ENCODE peak calls at places on chromosomes 13 and 19, in five cellular contexts. E, F, J, V and R are unnamed samples.

GRCh38 chr19:10920288-10920655 is 8.2 kb downstream of the YIPF2 start:
- DNase-seq in J (no peak), F (no peak), V (no peak), E (no peak), R (no peak)

GRCh38 chr13:106680796-106681482 is 113.0 kb upstream of the ARGLU1 start:
- DNase-seq in V (no peak), E (no peak), F (no peak), J (no peak), R (no peak)

GRCh38 chr13:36552334-36552733 is 120.0 kb downstream of the CCNA1 start:
- DNase-seq in V (no peak), E (no peak), F (no peak), J (no peak), R (no peak)

GRCh38 chr13:36347826-36348225 is 1.6 kb upstream of the SPART start:
- DNase-seq in F (no peak), V (no peak), J (no peak), E (no peak), R (no peak)

GRCh38 chr13:42355118-42355840 is 83.3 kb downstream of the AKAP11 start:
- DNase-seq in J (no peak), V (no peak), E (no peak), F (no peak), R (no peak)

GRCh38 chr13:34764246-34764645 is 177.8 kb upstream of the NBEA start:
- DNase-seq in J (no peak), V (no peak), E (no peak), F (no peak), R (no peak)

GRCh38 chr13:105778196-105778595 is 757.3 kb downstream of the EFNB2 start:
- DNase-seq in E (no peak), F (no peak), V (peak; percentile 9), J (no peak), R (no peak)

GRCh38 chr19:2722541-2723344 is 1.6 kb upstream of the DIRAS1 start:
- DNase-seq in V (peak; percentile 64), J (peak; percentile 66), E (peak; percentile 74), F (peak; percentile 92), R (peak; percentile 65)

GRCh38 chr19:2993579-2993978 is 16.2 kb downstream of the TLE6 start:
- DNase-seq in V (no peak), F (no peak), E (no peak), J (no peak), R (no peak)

GRCh38 chr19:50549927-50550593 is 18.2 kb downstream of the LRRC4B start:
- DNase-seq in E (no peak), J (no peak), V (no peak), F (no peak), R (no peak)

GRCh38 chr13:109336730-109337129 is 449.7 kb downstream of the IRS2 start:
- DNase-seq in E (no peak), V (no peak), J (no peak), F (no peak), R (no peak)

GRCh38 chr19:47094557-47095517 is 18.7 kb downstream of the ZC3H4 start:
- DNase-seq in J (no peak), F (no peak), V (peak; percentile 83), E (no peak), R (peak; percentile 81)

GRCh38 chr13:111659236-111659635 is 338.8 kb downstream of the TEX29 start:
- DNase-seq in V (no peak), F (no peak), J (no peak), E (no peak), R (no peak)

GRCh38 chr13:89930861-89931260 is 1416.6 kb upstream of the MIR17HG start:
- DNase-seq in V (peak; percentile 41), J (no peak), F (no peak), E (no peak), R (no peak)

GRCh38 chr19:512548-513365 is 5.5 kb downstream of the TPGS1 start:
- DNase-seq in E (no peak), F (no peak), J (no peak), V (no peak), R (no peak)

GRCh38 chr13:112057736-112058518 is 9.0 kb upstream of the SOX1 start:
- DNase-seq in E (no peak), V (no peak), J (no peak), F (no peak), R (no peak)

GRCh38 chr13:23161176-23161825 is 19.5 kb upstream of the SGCG start:
- DNase-seq in V (no peak), E (no peak), J (no peak), F (no peak), R (no peak)

GRCh38 chr13:22735381-22735995 is 445.3 kb upstream of the SGCG start:
- DNase-seq in J (no peak), V (peak; percentile 12), E (no peak), F (no peak), R (no peak)

GRCh38 chr13:77506874-77507273 is 28.6 kb upstream of the SCEL start:
- DNase-seq in V (no peak), J (no peak), F (no peak), E (no peak), R (no peak)

GRCh38 chr19:18991050-18991449 is 42.3 kb downstream of the SUGP2 start:
- DNase-seq in F (no peak), V (no peak), E (no peak), J (no peak), R (no peak)

GRCh38 chr13:23134542-23134941 is 46.2 kb upstream of the SGCG start:
- DNase-seq in E (no peak), F (no peak), J (no peak), V (no peak), R (no peak)

GRCh38 chr19:51195316-51195586 is 29.6 kb upstream of the CD33 start:
- DNase-seq in F (no peak), E (no peak), J (no peak), V (no peak), R (no peak)

GRCh38 chr19:18340237-18340989 is at the start of gene PGPEP1:
- DNase-seq in J (peak; percentile 69), E (peak; percentile 17), V (peak; percentile 85), F (peak; percentile 83), R (peak; percentile 92)

GRCh38 chr19:10896851-10897526 is 25.6 kb downstream of the CARM1 start:
- DNase-seq in F (no peak), E (no peak), J (no peak), V (no peak), R (no peak)

GRCh38 chr13:24986826-24987225 is 109.1 kb upstream of the PABPC3 start:
- DNase-seq in F (no peak), V (no peak), E (no peak), J (no peak), R (no peak)

GRCh38 chr19:45097450-45097775 is 4.4 kb downstream of the PPP1R37 start:
- DNase-seq in J (no peak), F (no peak), V (no peak), E (no peak), R (no peak)
- H3K4me1 ChIP-seq in J (peaks cover 21% of the 10 kb centered on the region), F (peaks cover 55% of the 10 kb centered on the region), V (peaks cover 66% of the 10 kb centered on the region), E (peaks cover 10% of the 10 kb centered on the region), R (peaks cover 59% of the 10 kb centered on the region)

GRCh38 chr19:55660991-55661390 is 6.2 kb downstream of the U2AF2 start:
- DNase-seq in F (no peak), V (no peak), E (no peak), J (no peak), R (peak; percentile 66)

GRCh38 chr19:55663846-55664536 is 9.2 kb downstream of the U2AF2 start:
- DNase-seq in V (no peak), F (no peak), J (no peak), E (no peak), R (peak; percentile 54)

GRCh38 chr19:55659822-55660221 is 5.0 kb downstream of the U2AF2 start:
- DNase-seq in V (no peak), J (no peak), F (no peak), E (no peak), R (no peak)

GRCh38 chr19:55660404-55660803 is 5.6 kb downstream of the U2AF2 start:
- DNase-seq in F (no peak), E (no peak), J (no peak), V (no peak), R (no peak)

GRCh38 chr19:55661826-55662225 is 7.0 kb downstream of the U2AF2 start:
- DNase-seq in J (no peak), V (no peak), F (no peak), E (no peak), R (no peak)
- TF ChIP-seq CTCF in J (no peak), V (no peak), F (no peak), E (no peak), R (no peak)

DNA sequence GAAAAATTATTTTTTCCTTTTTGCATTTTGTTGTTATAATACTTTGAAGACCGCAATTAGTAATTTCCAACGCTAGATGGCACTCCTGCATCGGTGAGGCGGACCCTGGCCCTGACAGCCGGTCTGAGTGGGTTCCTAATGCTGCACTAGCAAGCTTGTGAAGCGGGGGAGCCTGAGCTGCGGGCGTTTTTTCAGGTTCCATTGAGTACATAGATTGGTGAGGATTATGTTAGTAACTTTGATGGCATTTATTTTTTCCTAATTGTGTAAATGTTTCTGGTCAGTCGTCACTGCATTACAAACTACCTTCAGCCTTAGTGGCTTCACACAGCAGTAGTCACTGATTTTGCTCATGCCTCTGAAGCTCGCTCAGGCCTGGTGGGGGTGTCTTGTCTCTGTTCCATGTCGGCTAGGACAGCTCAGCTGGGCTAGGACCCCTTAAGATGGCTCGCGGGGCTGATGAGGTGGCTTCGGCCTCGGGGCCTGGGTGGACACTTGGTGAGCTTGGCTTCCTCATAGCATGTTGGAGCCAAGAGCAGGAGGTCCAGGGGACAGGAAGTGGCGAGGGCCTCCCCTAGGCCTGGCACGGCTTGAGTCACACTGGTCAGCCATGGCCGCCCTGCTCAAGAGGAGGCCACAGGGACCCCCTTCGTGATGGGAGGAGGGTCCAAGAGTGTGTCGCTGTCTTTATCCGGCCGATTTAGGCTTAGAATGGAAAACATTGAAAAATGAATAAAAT is 25.0 kb downstream of the ERCC5 start:
- DNase-seq in V (peak; percentile 86), E (no peak), J (no peak), F (no peak), R (peak; percentile 83)
- H3K36me3 ChIP-seq in V (no peaks in the 10 kb centered on the region), E (peaks cover 43% of the 10 kb centered on the region), J (peaks cover 12% of the 10 kb centered on the region), F (peaks cover 69% of the 10 kb centered on the region), R (no peaks in the 10 kb centered on the region)

DNA sequence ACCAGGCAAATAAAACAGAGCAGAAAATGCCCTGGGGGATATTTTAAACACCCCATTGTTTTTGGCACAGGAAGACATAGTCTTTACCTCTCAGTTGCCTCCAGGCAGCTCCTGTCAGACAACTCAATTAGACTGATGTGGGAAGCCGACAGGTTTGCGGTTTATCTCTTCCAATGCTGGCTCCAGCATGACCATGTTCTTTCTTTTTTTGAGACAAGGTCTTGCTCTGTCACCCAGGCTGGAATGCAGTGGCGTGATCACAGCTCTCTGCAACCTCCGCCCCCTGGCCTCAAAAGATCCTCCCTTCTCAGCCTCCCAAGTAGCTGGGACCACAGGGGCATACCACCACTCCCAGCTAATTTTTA is 212.8 kb downstream of the FOXO1 start:
- DNase-seq in E (no peak), F (no peak), V (no peak), J (no peak), R (no peak)
- H3K4me1 ChIP-seq in E (no peaks in the 10 kb centered on the region), F (peaks cover 25% of the 10 kb centered on the region), V (no peaks in the 10 kb centered on the region), J (no peaks in the 10 kb centered on the region), R (no peaks in the 10 kb centered on the region)

GRCh38 chr19:33302974-33303790 is 848 bp upstream of the CEBPA start:
- DNase-seq in J (peak; percentile 64), V (peak; percentile 84), E (no peak), F (no peak), R (peak; percentile 90)

GRCh38 chr19:33303791-33304759 is 1.7 kb upstream of the CEBPA start:
- DNase-seq in V (peak; percentile 31), J (peak; percentile 55), E (no peak), F (no peak), R (no peak)

GRCh38 chr19:33301900-33302174 is 497 bp downstream of the CEBPA start:
- DNase-seq in E (no peak), J (no peak), F (no peak), V (no peak), R (no peak)

GRCh38 chr19:33301011-33301899 is 1.1 kb downstream of the CEBPA start:
- DNase-seq in F (no peak), E (no peak), V (no peak), J (peak; percentile 51), R (peak; percentile 89)

GRCh38 chr19:33302175-33302973 is at the start of gene CEBPA:
- DNase-seq in E (no peak), J (peak; percentile 76), F (peak; percentile 81), V (peak; percentile 97), R (peak; percentile 97)
- TF ChIP-seq CTCF in E (peak; percentile 78), J (no peak), F (peak; percentile 10), V (peak; percentile 42), R (peak; percentile 20)